ENCODE peak calls at places on chromosomes 4 and X, in four cellular contexts. One of them, this sample, is unnamed.

GRCh38 chrX:15328821-15329220 is 6.5 kb downstream of the PIGA start:
- DNase-seq in occipital lobe: no peak
- DNase-seq in T follicular helper cell: no peak
- DNase-seq in MG63: no peak
- DNase-seq in this sample: no peak

GRCh38 chr4:124879195-124879594 is 166.7 kb upstream of the ANKRD50 start:
- DNase-seq in occipital lobe: no peak
- DNase-seq in T follicular helper cell: no peak
- DNase-seq in MG63: no peak
- DNase-seq in this sample: no peak

GRCh38 chrX:147077472-147077871 is 262.9 kb upstream of the CXorf51A start:
- DNase-seq in occipital lobe: no peak
- DNase-seq in T follicular helper cell: no peak
- DNase-seq in MG63: no peak
- DNase-seq in this sample: no peak

GRCh38 chr4:160175064-160175643 is 1072.3 kb downstream of the RAPGEF2 start:
- DNase-seq in occipital lobe: no peak
- DNase-seq in T follicular helper cell: no peak
- DNase-seq in MG63: peak
- DNase-seq in this sample: no peak

GRCh38 chrX:110180176-110180927 is 137.5 kb downstream of the AMMECR1 start:
- DNase-seq in occipital lobe: peak
- DNase-seq in T follicular helper cell: no peak
- DNase-seq in MG63: peak
- DNase-seq in this sample: no peak

GRCh38 chr4:3241905-3242304 is 7.1 kb upstream of the MSANTD1 start:
- DNase-seq in occipital lobe: no peak
- DNase-seq in T follicular helper cell: no peak
- DNase-seq in MG63: no peak
- DNase-seq in this sample: peak

GRCh38 chrX:1609759-1610158 is 5.1 kb upstream of the ASMT start:
- DNase-seq in occipital lobe: no peak
- DNase-seq in T follicular helper cell: no peak
- DNase-seq in MG63: no peak
- DNase-seq in this sample: no peak

GRCh38 chrX:41180194-41180902 is 95.1 kb downstream of the USP9X start:
- DNase-seq in occipital lobe: peak
- DNase-seq in T follicular helper cell: peak
- DNase-seq in MG63: peak
- DNase-seq in this sample: peak

GRCh38 chr4:41430796-41431195 is 107.2 kb upstream of the LIMCH1 start:
- DNase-seq in occipital lobe: no peak
- DNase-seq in T follicular helper cell: no peak
- DNase-seq in MG63: no peak
- DNase-seq in this sample: no peak

GRCh38 chrX:6266041-6266440 is 37.4 kb upstream of the NLGN4X start:
- DNase-seq in occipital lobe: no peak
- DNase-seq in T follicular helper cell: no peak
- DNase-seq in MG63: no peak
- DNase-seq in this sample: no peak

GRCh38 chr4:173237722-173238121 is 69.1 kb downstream of the GALNT7 start:
- DNase-seq in occipital lobe: no peak
- DNase-seq in T follicular helper cell: no peak
- DNase-seq in MG63: no peak
- DNase-seq in this sample: no peak

This sample was measured in non-pigmented ciliary epithelial cell.